ENCODE peak calls at places on chromosomes 16 and 17, in nine cellular contexts. W, U, P, C, Q, V, X, A and R are unnamed samples.

GRCh38 chr16:72938426-72939164 is 109.3 kb downstream of the ZFHX3 start:
- DNase-seq in W (no peak), U (no peak), P (peak; percentile 50), C (peak; percentile 95), Q (no peak), V (peak; percentile 28), X (no peak), A (no peak), R (no peak)

GRCh38 chr17:62703776-62704380 is 76.4 kb downstream of the MRC2 start:
- DNase-seq in W (peak; percentile 33), U (peak; percentile 59), P (peak; percentile 74), C (peak; percentile 95), Q (no peak), V (peak; percentile 22), X (peak; percentile 52), A (peak; percentile 71), R (peak; percentile 64)

GRCh38 chr17:47324224-47325020 is 667 bp downstream of the EFCAB13 start:
- DNase-seq in W (peak; percentile 30), U (peak; percentile 16), P (peak; percentile 74), C (peak; percentile 92), Q (peak; percentile 63), V (peak; percentile 37), X (peak; percentile 25), A (peak; percentile 12), R (peak; percentile 72)

GRCh38 chr17:12982224-12982623 is 35.6 kb downstream of the ELAC2 start:
- DNase-seq in W (no peak), U (no peak), P (no peak), C (no peak), Q (no peak), V (no peak), X (no peak), A (no peak), R (no peak)

GRCh38 chr16:25449802-25450201 is 192.2 kb upstream of the ZKSCAN2 start:
- DNase-seq in W (no peak), U (no peak), P (no peak), C (no peak), Q (no peak), V (no peak), X (no peak), A (no peak), R (no peak)

GRCh38 chr17:80198144-80198661 is 21.9 kb downstream of the SGSH start:
- DNase-seq in W (no peak), U (no peak), P (no peak), C (no peak), Q (no peak), V (no peak), X (no peak), A (no peak), R (no peak)

GRCh38 chr17:59329558-59330313 is 1.7 kb upstream of the YPEL2 start:
- DNase-seq in W (peak; percentile 26), U (no peak), P (peak; percentile 78), C (no peak), Q (no peak), V (peak; percentile 75), X (no peak), A (peak; percentile 69), R (peak; percentile 19)

GRCh38 chr16:89375686-89376085 is 114.7 kb downstream of the ANKRD11 start:
- DNase-seq in W (no peak), U (no peak), P (no peak), C (no peak), Q (no peak), V (no peak), X (no peak), A (no peak), R (no peak)

GRCh38 chr17:80650339-80650672 is 105.7 kb downstream of the RPTOR start:
- DNase-seq in W (no peak), U (no peak), P (no peak), C (no peak), Q (no peak), V (no peak), X (no peak), A (no peak), R (no peak)